ENCODE peak calls at places on chromosomes 16 and 17, in seven cellular contexts. I is stimulated activated CD8-positive, alpha-beta memory T cell treated with anti-CD3 and anti-CD28 coated beads, Interleukin-4, amount 100 ng/mL, for 48 hours; X is EH; V is fibroblast of lung; N is GM04504; D is CD4-positive, alpha-beta memory T cell; T is stimulated activated CD4-positive, alpha-beta T cell treated with anti-CD3 and anti-CD28 coated beads, Interleukin-1b, Interleukin-23, amount 100 ng/mL, for 24 hours. Z is an unnamed sample.

GRCh38 chr16:6447046-6447445 is 885.6 kb upstream of the RBFOX1 start:
- DNase-seq in D (no peak), I (no peak), T (no peak), V (no peak), X (no peak), N (no peak), Z (no peak)

GRCh38 chr17:58341861-58342475 is 10.0 kb downstream of the SUPT4H1 start:
- DNase-seq in D (no peak), N (no peak), V (no peak), X (no peak), I (peak), T (no peak), Z (no peak)

GRCh38 chr17:18141210-18141803 is 32.8 kb downstream of the MYO15A start:
- DNase-seq in N (peak), X (peak), T (no peak), V (peak), I (peak), D (peak), Z (no peak)

GRCh38 chr17:52105601-52106000 is 52.9 kb downstream of the CA10 start:
- DNase-seq in X (no peak), V (no peak), T (no peak), N (no peak), D (no peak), I (no peak), Z (no peak)

GRCh38 chr17:68993112-68993511 is 37.9 kb upstream of the ABCA8 start:
- DNase-seq in X (no peak), I (no peak), T (no peak), D (no peak), V (peak), N (no peak), Z (no peak)

GRCh38 chr17:44589316-44590071 is 32.2 kb downstream of the FZD2 start:
- DNase-seq in X (peak), N (peak), I (no peak), D (no peak), V (no peak), T (no peak), Z (no peak)

GRCh38 chr17:27984816-27985215 is 57.7 kb upstream of the NLK start:
- DNase-seq in X (no peak), I (no peak), V (no peak), T (no peak), D (no peak), N (no peak), Z (no peak)

GRCh38 chr16:30609002-30609927 is 924 bp downstream of the ZNF689 start:
- DNase-seq in N (no peak), D (no peak), T (no peak), I (peak), X (peak), V (peak), Z (peak)

GRCh38 chr16:67874147-67874771 is 1.4 kb downstream of the EDC4 start:
- DNase-seq in D (no peak), X (no peak), I (no peak), T (no peak), N (no peak), V (no peak), Z (no peak)

GRCh38 chr16:20327444-20328041 is at the start of gene GP2:
- DNase-seq in T (no peak), N (no peak), V (no peak), D (no peak), X (no peak), I (no peak), Z (no peak)

GRCh38 chr16:27745348-27745747 is 195.4 kb downstream of the KATNIP start:
- DNase-seq in D (no peak), T (no peak), N (no peak), V (no peak), I (no peak), X (peak), Z (no peak)

GRCh38 chr17:69093279-69093789 is 32.6 kb upstream of the ABCA9 start:
- DNase-seq in N (no peak), V (peak), D (no peak), I (no peak), T (no peak), X (no peak), Z (no peak)

GRCh38 chr16:10990378-10990777 is 46.0 kb downstream of the CLEC16A start:
- DNase-seq in V (no peak), T (no peak), N (no peak), I (no peak), D (no peak), X (no peak), Z (no peak)

GRCh38 chr17:79862259-79862658 is 23.0 kb upstream of the CBX4 start:
- DNase-seq in N (no peak), D (no peak), T (no peak), I (no peak), V (no peak), X (no peak), Z (no peak)

GRCh38 chr17:63378411-63379076 is 67.6 kb downstream of the CYB561 start:
- DNase-seq in D (no peak), T (no peak), I (no peak), V (no peak), N (no peak), X (no peak), Z (no peak)

GRCh38 chr16:3640632-3641501 is 13.6 kb upstream of the DNASE1 start:
- DNase-seq in D (no peak), T (no peak), N (no peak), X (no peak), V (no peak), I (peak), Z (no peak)

GRCh38 chr16:86874141-86874540 is 295.8 kb downstream of the FOXL1 start:
- DNase-seq in I (peak), N (no peak), D (no peak), X (peak), T (no peak), V (no peak), Z (no peak)

GRCh38 chr16:80602894-80603293 is 62.1 kb downstream of the DYNLRB2 start:
- DNase-seq in I (no peak), V (no peak), N (no peak), T (no peak), D (no peak), X (peak), Z (no peak)

GRCh38 chr16:29025218-29025617 is 40.4 kb downstream of the LAT start:
- DNase-seq in N (no peak), I (peak), D (no peak), X (no peak), V (no peak), T (no peak), Z (no peak)

GRCh38 chr16:86566966-86567700 is 504 bp downstream of the FOXC2 start:
- DNase-seq in T (no peak), I (no peak), X (peak), N (peak), D (no peak), V (peak), Z (no peak)

GRCh38 chr16:57957396-57958392 is 13.2 kb downstream of the CNGB1 start:
- DNase-seq in I (no peak), D (no peak), N (no peak), V (no peak), X (no peak), T (no peak), Z (no peak)

GRCh38 chr16:63720848-63721247 is 1401.0 kb downstream of the CDH11 start:
- DNase-seq in D (no peak), I (no peak), N (no peak), V (no peak), T (no peak), X (peak), Z (no peak)

GRCh38 chr16:2516391-2517240 is 2.9 kb downstream of the ATP6V0C start:
- DNase-seq in V (no peak), D (no peak), I (no peak), X (peak), T (no peak), N (no peak), Z (no peak)

GRCh38 chr17:44223574-44224046 is 4.1 kb upstream of the UBTF start:
- DNase-seq in D (no peak), X (peak), I (no peak), N (no peak), T (no peak), V (peak), Z (no peak)

GRCh38 chr17:68849673-68850260 is 105.4 kb downstream of the ABCA8 start:
- DNase-seq in X (no peak), T (no peak), N (peak), V (peak), I (no peak), D (no peak), Z (no peak)

GRCh38 chr17:33929181-33929724 is 325.8 kb upstream of the CCL2 start:
- DNase-seq in T (no peak), I (no peak), X (no peak), D (no peak), N (no peak), V (no peak), Z (no peak)

GRCh38 chr17:6640536-6641373 is at the start of the genes KIAA0753 and TXNDC17:
- DNase-seq in V (peak), D (peak), X (peak), T (peak), I (peak), N (peak), Z (peak)

GRCh38 chr16:30438835-30439234 is 6.8 kb downstream of the SEPHS2 start:
- DNase-seq in X (no peak), V (no peak), T (no peak), D (no peak), N (no peak), I (no peak), Z (no peak)

GRCh38 chr17:3827124-3827773 is 18.8 kb downstream of the NCBP3 start:
- DNase-seq in N (no peak), I (peak), D (peak), T (peak), V (peak), X (peak), Z (peak)

GRCh38 chr16:58843675-58844074 is 109.6 kb upstream of the GOT2 start:
- DNase-seq in N (peak), T (no peak), D (no peak), V (peak), I (no peak), X (peak), Z (no peak)

GRCh38 chr16:56822966-56823739 is 41.9 kb upstream of the SLC12A3 start:
- DNase-seq in X (no peak), I (no peak), V (no peak), D (no peak), T (no peak), N (no peak), Z (no peak)

GRCh38 chr16:84700518-84701277 is 898 bp downstream of the USP10 start:
- DNase-seq in N (no peak), I (peak), V (peak), T (peak), D (peak), X (peak), Z (no peak)